ENCODE peak calls at places on chromosomes 16 and 17, in nine cellular contexts. E is IMR-90; H is left lung; F is CD8-positive, alpha-beta T cell; I is heart right ventricle; A is HL-60; L is K562; O is nephron progenitor cell; K is AG10803. W is an unnamed sample.

GRCh38 chr16:85550422-85551318 is 62.5 kb upstream of the GSE1 start:
- DNase-seq in I (no peak), A (no peak), K (no peak), H (no peak), F (no peak), O (no peak), L (no peak), E (no peak), W (no peak)

GRCh38 chr16:76766538-76766937 is 424.5 kb upstream of the MON1B start:
- DNase-seq in E (no peak), O (no peak), F (no peak), A (no peak), L (no peak), K (no peak), I (no peak), H (no peak), W (no peak)

GRCh38 chr17:28240688-28241340 is 78.2 kb upstream of the TMEM97 start:
- DNase-seq in K (no peak), F (no peak), O (no peak), L (no peak), I (no peak), H (peak), A (no peak), E (no peak), W (no peak)

GRCh38 chr16:65737831-65738230 is 616.0 kb upstream of the CDH11 start:
- DNase-seq in L (no peak), H (no peak), A (no peak), F (no peak), K (no peak), E (no peak), I (no peak), O (no peak), W (no peak)

GRCh38 chr16:67173808-67174705 is 3.7 kb downstream of the NOL3 start:
- DNase-seq in O (peak), K (peak), A (no peak), I (peak), F (peak), E (peak), L (no peak), H (peak), W (peak)

GRCh38 chr17:67372751-67373150 is 4.3 kb upstream of the PITPNC1 start:
- DNase-seq in O (no peak), A (no peak), L (no peak), F (no peak), K (no peak), E (no peak), H (no peak), I (no peak), W (no peak)

GRCh38 chr17:79847698-79848369 is 8.6 kb upstream of the CBX4 start:
- DNase-seq in I (no peak), A (no peak), O (no peak), K (no peak), E (no peak), H (no peak), L (no peak), F (no peak), W (no peak)

GRCh38 chr17:63437287-63438091 is 8.6 kb downstream of the CYB561 start:
- DNase-seq in A (no peak), O (no peak), F (no peak), H (no peak), L (peak), E (no peak), I (no peak), K (peak), W (no peak)

GRCh38 chr17:77598241-77598620 is 360.3 kb upstream of the TNRC6C start:
- DNase-seq in I (no peak), E (no peak), H (no peak), K (no peak), O (no peak), A (no peak), L (no peak), F (no peak), W (no peak)

GRCh38 chr16:22685162-22685830 is 128.7 kb upstream of the HS3ST2 start:
- DNase-seq in H (no peak), F (no peak), K (peak), E (no peak), A (no peak), I (no peak), L (no peak), O (no peak), W (no peak)

GRCh38 chr17:80220709-80221215 is 535 bp downstream of the SLC26A11 start:
- DNase-seq in H (no peak), A (no peak), I (no peak), O (peak), K (no peak), L (no peak), E (no peak), F (no peak), W (peak)

GRCh38 chr16:1048442-1049112 is 24.0 kb upstream of the SSTR5 start:
- DNase-seq in O (peak), L (peak), F (no peak), I (peak), A (no peak), E (peak), H (no peak), K (peak), W (peak)

GRCh38 chr17:8109669-8110455 is 8.5 kb downstream of the ALOXE3 start:
- DNase-seq in A (no peak), L (peak), K (no peak), F (peak), I (peak), O (peak), H (peak), E (no peak), W (peak)

GRCh38 chr16:27972500-27972899 is 91.0 kb downstream of the GSG1L start:
- DNase-seq in O (peak), L (peak), F (peak), E (peak), A (no peak), H (no peak), K (peak), I (no peak), W (peak)

GRCh38 chr17:77374170-77374936 is 233.6 kb downstream of the SEC14L1 start:
- DNase-seq in K (peak), I (peak), L (peak), H (peak), E (peak), F (peak), O (peak), A (no peak), W (peak)

GRCh38 chr17:48472485-48473281 is 42.7 kb upstream of the SKAP1 start:
- DNase-seq in I (no peak), F (peak), E (peak), A (no peak), K (peak), H (no peak), L (no peak), O (peak), W (no peak)

GRCh38 chr16:18983565-18984424 is at the start of gene TMC7:
- DNase-seq in F (no peak), I (peak), A (peak), E (peak), O (peak), L (peak), K (peak), H (peak), W (peak)

GRCh38 chr16:4682084-4682581 is 11.2 kb upstream of the NUDT16L1 start:
- DNase-seq in A (no peak), O (peak), E (no peak), I (no peak), H (no peak), F (no peak), K (no peak), L (no peak), W (no peak)

GRCh38 chr17:78921437-78921971 is 3.7 kb downstream of the TIMP2 start:
- DNase-seq in I (peak), O (no peak), F (no peak), H (no peak), K (peak), A (no peak), L (no peak), E (no peak), W (no peak)

GRCh38 chr17:33575046-33575445 is 282.0 kb upstream of the ASIC2 start:
- DNase-seq in F (no peak), H (no peak), I (no peak), A (no peak), E (no peak), K (no peak), L (no peak), O (no peak), W (no peak)

GRCh38 chr17:39150795-39151679 is at the start of gene PLXDC1:
- DNase-seq in L (peak), O (peak), K (no peak), A (no peak), E (no peak), I (peak), F (no peak), H (no peak), W (no peak)

GRCh38 chr17:17684901-17685774 is 3.9 kb downstream of the RAI1 start:
- DNase-seq in L (no peak), O (no peak), K (peak), H (peak), E (peak), A (no peak), I (no peak), F (no peak), W (no peak)

GRCh38 chr16:70635356-70636016 is 10.9 kb upstream of the IL34 start:
- DNase-seq in L (no peak), E (peak), K (peak), A (no peak), I (peak), H (no peak), O (peak), F (no peak), W (no peak)

GRCh38 chr16:90020838-90021382 is 1.7 kb upstream of the DBNDD1 start:
- DNase-seq in F (no peak), K (peak), A (no peak), O (no peak), E (peak), L (no peak), I (no peak), H (no peak), W (no peak)

GRCh38 chr16:84239910-84240309 is at the start of gene KCNG4:
- DNase-seq in E (no peak), A (no peak), K (no peak), H (no peak), I (no peak), F (no peak), L (no peak), O (peak), W (no peak)

GRCh38 chr16:20410153-20410723 is 904 bp downstream of the ACSM5 start:
- DNase-seq in K (no peak), E (no peak), L (no peak), H (no peak), O (no peak), F (no peak), A (peak), I (no peak), W (no peak)

GRCh38 chr16:1781758-1782407 is 488 bp downstream of the SPSB3 start:
- DNase-seq in E (peak), I (peak), A (no peak), K (no peak), L (peak), F (no peak), O (peak), H (peak), W (peak)

GRCh38 chr16:12360240-12360639 is 383.7 kb downstream of the SNX29 start:
- DNase-seq in O (no peak), F (no peak), L (no peak), A (no peak), E (no peak), I (no peak), K (no peak), H (no peak), W (no peak)

GRCh38 chr16:27326738-27327585 is 13.2 kb downstream of the IL4R start:
- DNase-seq in K (peak), H (peak), A (peak), O (peak), I (peak), E (peak), F (no peak), L (no peak), W (peak)

GRCh38 chr16:78461087-78461486 is 361.6 kb downstream of the WWOX start:
- DNase-seq in A (no peak), K (no peak), I (no peak), F (no peak), E (no peak), O (no peak), H (no peak), L (no peak), W (no peak)

GRCh38 chr17:21524211-21524591 is 148.0 kb downstream of the KCNJ12 start:
- DNase-seq in F (no peak), L (no peak), H (no peak), I (no peak), O (no peak), K (no peak), E (peak), A (no peak), W (no peak)

GRCh38 chr16:49620158-49620867 is 235.6 kb downstream of the ZNF423 start:
- DNase-seq in I (peak), K (peak), H (no peak), L (peak), F (no peak), E (peak), O (no peak), A (no peak), W (no peak)

GRCh38 chr16:15873737-15874136 is 14.7 kb downstream of the CEP20 start:
- DNase-seq in A (no peak), I (no peak), H (no peak), F (no peak), L (no peak), O (no peak), K (no peak), E (no peak), W (no peak)

GRCh38 chr17:12365805-12366204 is 299.9 kb upstream of the MYOCD start:
- DNase-seq in F (no peak), K (no peak), O (no peak), A (no peak), H (no peak), L (no peak), E (peak), I (peak), W (no peak)

GRCh38 chr16:75206749-75207451 is at the start of gene CTRB2:
- DNase-seq in F (no peak), A (no peak), K (no peak), H (no peak), I (no peak), E (no peak), L (no peak), O (no peak), W (no peak)

GRCh38 chr17:49896222-49896621 is 48.4 kb upstream of the TAC4 start:
- DNase-seq in O (no peak), E (no peak), A (no peak), H (no peak), K (no peak), L (no peak), I (no peak), F (no peak), W (no peak)

GRCh38 chr16:48611329-48612137 is 1.6 kb upstream of the N4BP1 start:
- DNase-seq in F (peak), O (no peak), E (no peak), H (no peak), L (peak), K (no peak), I (no peak), A (peak), W (peak)

GRCh38 chr16:621526-622105 is 9.2 kb upstream of the WFIKKN1 start:
- DNase-seq in I (no peak), L (no peak), O (no peak), E (no peak), F (no peak), H (no peak), A (no peak), K (no peak), W (no peak)

DNA sequence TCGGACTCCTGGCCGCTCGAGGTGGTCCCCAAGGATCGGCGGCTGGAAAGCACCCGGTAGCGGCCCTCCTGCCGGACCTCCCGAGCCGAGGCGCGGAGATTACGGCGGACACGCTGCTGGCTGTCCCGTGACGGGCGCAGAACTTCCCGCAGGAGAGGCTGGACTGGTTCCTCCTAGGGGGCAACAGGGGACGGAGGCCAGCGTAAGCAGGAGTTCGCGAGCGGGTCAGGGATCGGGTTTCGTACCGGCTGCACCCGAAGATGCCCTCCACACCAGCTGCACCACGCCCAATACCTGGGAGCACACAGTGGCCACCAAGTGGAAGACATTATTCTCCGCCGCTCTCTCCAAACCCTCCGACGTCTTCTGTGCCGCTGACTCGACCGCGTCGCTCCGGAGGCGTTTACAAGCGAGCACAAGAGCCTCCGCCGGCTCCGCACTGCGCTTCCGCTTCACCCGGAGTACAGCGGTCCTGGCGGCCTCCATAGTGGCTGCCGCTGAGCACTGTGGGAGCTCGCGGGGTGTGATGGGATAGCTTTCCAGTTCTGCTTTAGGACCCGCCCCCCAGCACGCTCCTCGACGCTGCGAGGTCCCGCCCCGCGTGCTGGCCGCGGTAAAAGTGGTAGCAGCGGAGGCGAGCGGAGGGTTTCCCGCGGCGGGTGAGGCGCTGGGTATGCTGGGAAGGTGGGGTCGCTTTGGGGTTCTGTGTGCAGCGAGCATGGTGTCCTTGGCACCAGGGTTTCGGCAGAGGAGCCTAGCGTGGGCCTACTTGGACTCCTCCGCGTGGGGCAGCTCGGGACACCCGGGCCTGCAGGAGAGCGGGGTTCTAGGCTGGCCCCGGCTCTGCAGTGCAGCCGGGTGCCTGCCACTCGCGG is at the start of the genes PRMT7 and SLC7A6OS:
- DNase-seq in K (peak), H (peak), E (peak), L (peak), F (peak), I (peak), O (peak), A (peak), W (peak)
- TF ChIP-seq CTCF in K (peak), H (peak), E (peak), L (no peak), F (peak), I (no peak), O (no peak), A (no peak), W (no peak)

DNA sequence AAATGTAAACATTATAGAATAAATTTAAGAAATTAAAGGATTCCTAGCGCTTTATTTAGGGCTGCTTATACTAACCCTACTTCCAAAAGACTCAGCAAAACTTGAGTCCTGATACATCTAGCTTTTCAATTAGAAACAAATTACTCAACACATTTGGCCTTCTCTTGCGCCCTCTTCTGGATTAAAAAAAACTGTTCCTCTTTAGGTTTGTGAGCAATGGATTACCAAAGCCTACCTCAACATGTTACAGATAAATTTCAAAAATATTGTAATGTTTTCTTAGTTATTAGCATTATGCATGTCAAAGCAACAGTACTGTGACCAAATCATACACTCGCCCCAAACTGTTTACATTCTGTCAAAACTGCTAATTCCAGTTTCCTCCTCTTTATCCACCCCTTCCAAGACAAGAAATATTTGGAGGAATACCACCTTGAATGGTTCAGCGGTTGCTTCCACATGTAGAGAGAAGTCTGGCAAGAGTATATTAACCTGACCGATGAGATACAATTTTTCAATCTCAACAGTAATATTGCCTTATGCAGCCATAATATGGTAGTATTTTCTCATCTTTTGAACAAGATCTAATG is 2.7 kb downstream of the NUFIP2 start:
- DNase-seq in O (no peak), L (no peak), F (no peak), E (peak), I (no peak), A (no peak), K (peak), H (no peak), W (peak)
- TF ChIP-seq CTCF in O (peak), L (peak), F (peak), E (peak), I (peak), A (peak), K (peak), H (peak), W (peak)

DNA sequence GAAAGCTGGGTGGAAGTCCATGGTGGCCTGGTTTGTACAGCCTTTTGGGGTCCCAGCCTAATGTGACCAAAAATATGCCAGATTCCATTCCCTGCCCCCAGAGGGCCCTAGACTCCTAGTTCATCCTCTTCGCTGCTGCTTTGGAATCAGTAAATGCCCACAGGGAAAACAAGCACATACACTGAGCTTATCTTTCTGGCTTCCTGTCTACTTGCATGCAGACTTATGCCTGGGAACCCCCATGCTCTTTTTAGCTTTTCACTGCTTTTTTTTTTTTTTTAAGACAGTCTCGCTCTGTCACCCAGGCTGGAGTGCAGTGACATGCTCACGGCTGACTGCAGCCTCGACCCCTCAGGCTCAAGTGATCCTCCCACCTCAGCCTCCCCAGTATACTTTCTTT is 6.2 kb upstream of the CD300LG start:
- DNase-seq in F (no peak), H (no peak), A (no peak), K (no peak), O (no peak), L (no peak), E (peak), I (no peak), W (no peak)
- TF ChIP-seq CTCF in F (no peak), H (no peak), A (no peak), K (no peak), O (peak), L (peak), E (peak), I (peak), W (no peak)

DNA sequence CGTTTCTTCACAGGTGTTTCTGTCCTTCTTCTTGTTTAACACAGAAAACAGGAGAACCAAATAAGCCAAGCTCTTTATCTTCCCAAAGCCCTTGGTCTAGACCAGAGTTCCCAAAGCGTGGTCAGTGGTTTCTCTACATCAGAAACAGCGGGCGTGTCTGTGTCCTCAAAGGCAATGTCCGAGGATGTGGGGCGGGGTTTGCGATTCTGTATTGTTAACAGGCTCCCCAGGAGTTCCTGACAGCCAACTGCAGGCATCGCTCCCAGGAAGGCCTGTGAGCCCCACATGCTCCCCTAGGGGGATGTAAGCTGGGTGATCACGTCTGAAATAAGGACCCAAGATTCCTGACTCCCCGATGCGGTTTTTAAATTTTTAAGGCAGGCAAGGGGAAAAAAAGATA is 28.4 kb upstream of the SLC25A19 start:
- DNase-seq in E (no peak), K (no peak), O (peak), H (no peak), I (no peak), F (no peak), L (peak), A (no peak), W (no peak)
- TF ChIP-seq CTCF in E (no peak), K (no peak), O (no peak), H (no peak), I (no peak), F (no peak), L (no peak), A (no peak), W (no peak)